ENCODE peak calls at places on chromosomes 13 and 19, in five cellular contexts. Z, P, A, D and B are unnamed samples.

GRCh38 chr19:11414544-11414943 is 4.6 kb downstream of the RGL3 start:
- DNase-seq in A (no peak), P (no peak), Z (no peak), D (no peak), B (no peak)

GRCh38 chr19:18655173-18655844 is 18.5 kb downstream of the KLHL26 start:
- DNase-seq in D (no peak), Z (no peak), A (no peak), P (no peak), B (no peak)

GRCh38 chr19:18639706-18640105 is 2.9 kb downstream of the KLHL26 start:
- DNase-seq in D (no peak), P (no peak), A (no peak), Z (no peak), B (no peak)

GRCh38 chr19:17045907-17046502 is 19.4 kb upstream of the CPAMD8 start:
- DNase-seq in P (no peak), A (no peak), D (no peak), Z (no peak), B (no peak)

GRCh38 chr13:110651271-110651670 is 35.9 kb downstream of the NAXD start:
- DNase-seq in P (no peak), A (no peak), Z (no peak), D (no peak), B (no peak)

GRCh38 chr19:4456843-4457653 is 546 bp downstream of the UBXN6 start:
- DNase-seq in Z (no peak), A (peak), D (peak), P (no peak), B (no peak)

GRCh38 chr13:19634129-19634740 is 776 bp downstream of the MPHOSPH8 start:
- DNase-seq in A (no peak), P (no peak), D (no peak), Z (no peak), B (peak)

GRCh38 chr19:49327878-49328544 is 3.0 kb upstream of the SLC6A16 start:
- DNase-seq in A (no peak), P (no peak), Z (no peak), D (peak), B (no peak)

GRCh38 chr13:111431241-111431640 is 110.8 kb downstream of the TEX29 start:
- DNase-seq in P (no peak), D (no peak), A (no peak), Z (no peak), B (no peak)